ENCODE peak calls at places on chromosomes 16 and 17, in four cellular contexts. L is body of pancreas, Y is testis, J is fibroblast of lung. R is an unnamed sample. For H3K36me3 and H3K9me3, the result is how much of the 10 kb centered on the place peaks cover.

GRCh38 chr16:88382491-88383400 is at the start of gene ZNF469:
- DNase-seq in Y (no peak), L (no peak), J (peak), R (peak)

GRCh38 chr17:6413073-6413472 is 21.8 kb downstream of the AIPL1 start:
- DNase-seq in Y (no peak), L (no peak), J (peak), R (no peak)

GRCh38 chr17:32588982-32589381 is 102.2 kb downstream of the CDK5R1 start:
- DNase-seq in L (no peak), J (no peak), Y (no peak), R (no peak)

GRCh38 chr16:82167670-82168069 is 2.4 kb downstream of the MPHOSPH6 start:
- DNase-seq in L (no peak), Y (no peak), J (no peak), R (no peak)

GRCh38 chr17:74454197-74455024 is 12.0 kb upstream of the CD300A start:
- DNase-seq in L (peak), J (peak), Y (no peak), R (peak)

GRCh38 chr16:66953462-66954096 is 7.5 kb upstream of the CES3 start:
- DNase-seq in J (no peak), L (no peak), Y (no peak), R (no peak)

GRCh38 chr17:30278032-30278431 is 13.7 kb downstream of the BLMH start:
- DNase-seq in J (peak), Y (peak), L (peak), R (no peak)

GRCh38 chr17:55672585-55673501 is 49.8 kb downstream of the TMEM100 start:
- DNase-seq in J (peak), Y (no peak), L (no peak), R (no peak)

GRCh38 chr17:50297407-50297865 is 23.2 kb downstream of the TMEM92 start:
- DNase-seq in J (peak), L (peak), Y (peak), R (peak)

GRCh38 chr17:76998839-76999238 is 130.6 kb downstream of the MGAT5B start:
- DNase-seq in Y (no peak), L (no peak), J (no peak), R (no peak)

GRCh38 chr17:49939318-49939717 is 29.7 kb upstream of the DLX4 start:
- DNase-seq in J (no peak), L (no peak), Y (no peak), R (no peak)

GRCh38 chr16:70688266-70688742 is 2.5 kb upstream of the MTSS2 start:
- DNase-seq in Y (no peak), L (peak), J (peak), R (peak)

GRCh38 chr16:67199011-67199807 is at the start of gene ELMO3:
- DNase-seq in L (peak), J (no peak), Y (peak), R (no peak)

GRCh38 chr17:6506679-6507231 is 49.6 kb downstream of the PITPNM3 start:
- DNase-seq in J (peak), L (no peak), Y (no peak), R (no peak)

GRCh38 chr17:38703742-38704644 is 1.1 kb upstream of the MLLT6 start:
- DNase-seq in J (no peak), Y (peak), L (peak), R (peak)

GRCh38 chr17:77748436-77748835 is 210.1 kb upstream of the TNRC6C start:
- DNase-seq in L (no peak), Y (no peak), J (no peak), R (no peak)

GRCh38 chr17:27565874-27566672 is 64.9 kb upstream of the LGALS9 start:
- DNase-seq in J (no peak), Y (no peak), L (no peak), R (no peak)

GRCh38 chr16:57091200-57091989 is 988 bp upstream of the CPNE2 start:
- DNase-seq in L (peak), J (peak), Y (peak), R (peak)

GRCh38 chr17:41518789-41519449 is at the start of gene KRT15:
- DNase-seq in Y (no peak), J (no peak), L (no peak), R (no peak)

GRCh38 chr17:82931696-82932060 is 91.9 kb upstream of the ZNF750 start:
- DNase-seq in J (peak), L (peak), Y (peak), R (peak)

GRCh38 chr17:44187131-44187899 is 543 bp downstream of the TMUB2 start:
- DNase-seq in L (peak), Y (no peak), J (peak), R (no peak)

GRCh38 chr17:21010705-21011596 is 31.9 kb downstream of the USP22 start:
- DNase-seq in Y (no peak), L (no peak), J (no peak), R (no peak)

GRCh38 chr16:483351-484075 is 44.0 kb upstream of the CAPN15 start:
- DNase-seq in L (no peak), Y (peak), J (no peak), R (no peak)

GRCh38 chr17:76529643-76530488 is 7.6 kb downstream of the CYGB start:
- DNase-seq in L (peak), Y (peak), J (peak), R (peak)

GRCh38 chr16:51490866-51491265 is 339.8 kb upstream of the SALL1 start:
- DNase-seq in J (no peak), L (no peak), Y (no peak), R (no peak)

GRCh38 chr16:86994651-86995171 is 322.5 kb downstream of the C16orf95 start:
- DNase-seq in J (peak), Y (no peak), L (no peak), R (no peak)

GRCh38 chr16:1953734-1954133 is 755 bp downstream of the RPL3L start:
- DNase-seq in Y (no peak), J (no peak), L (peak), R (no peak)

GRCh38 chr17:4951486-4951885 is 567 bp downstream of the ENO3 start:
- DNase-seq in Y (no peak), J (no peak), L (no peak), R (no peak)

GRCh38 chr17:63399856-63400255 is 46.2 kb downstream of the CYB561 start:
- DNase-seq in Y (peak), L (peak), J (peak), R (peak)

GRCh38 chr16:62068747-62069146 is 32.5 kb upstream of the CDH8 start:
- DNase-seq in L (no peak), Y (peak), J (no peak), R (no peak)

GRCh38 chr17:35847006-35847405 is 21.7 kb downstream of the HEATR9 start:
- DNase-seq in Y (no peak), J (no peak), L (no peak), R (no peak)
- H3K36me3 ChIP-seq in Y (under half), J (under half), L (under half), R (under half)

DNA sequence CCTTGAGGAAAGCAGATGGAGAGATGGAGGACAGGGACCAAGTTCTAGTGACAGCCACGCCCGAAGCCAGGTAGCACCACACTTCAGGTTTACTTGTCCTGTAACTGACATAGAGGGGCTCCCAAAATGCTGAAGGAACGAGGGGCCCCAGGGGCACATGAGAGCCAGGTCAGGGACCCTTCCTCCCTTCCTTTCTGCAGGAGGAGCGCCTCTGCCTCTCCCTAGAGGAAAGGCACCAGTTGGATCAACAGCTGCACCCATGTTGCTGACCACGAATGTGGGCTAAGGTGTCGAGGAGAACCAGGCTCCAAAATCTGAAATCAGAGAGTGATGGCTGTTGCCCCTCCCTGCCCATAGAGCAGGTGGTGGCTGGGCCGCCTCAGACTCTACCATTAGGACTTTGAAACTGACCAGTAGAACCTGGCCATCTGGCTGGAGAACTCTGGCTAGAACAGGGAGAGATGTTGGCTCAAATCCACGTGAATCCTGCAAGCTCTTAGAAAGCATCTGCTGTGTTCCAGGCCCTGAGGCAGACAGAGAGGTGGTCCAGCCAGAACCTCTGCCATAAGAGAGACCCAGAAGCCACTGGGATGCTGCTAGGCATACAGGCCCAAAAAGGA is 218.8 kb downstream of the KATNIP start:
- DNase-seq in L (no peak), Y (no peak), J (no peak), R (no peak)
- H3K4me3 ChIP-seq in L (no peak), Y (no peak), J (no peak), R (no peak)

GRCh38 chr16:3413730-3414379 is 12.8 kb downstream of the ZNF174 start:
- DNase-seq in L (no peak), Y (peak), J (no peak), R (no peak)
- H3K9me3 ChIP-seq in L (under half), Y (under half), J (under half), R (under half)

DNA sequence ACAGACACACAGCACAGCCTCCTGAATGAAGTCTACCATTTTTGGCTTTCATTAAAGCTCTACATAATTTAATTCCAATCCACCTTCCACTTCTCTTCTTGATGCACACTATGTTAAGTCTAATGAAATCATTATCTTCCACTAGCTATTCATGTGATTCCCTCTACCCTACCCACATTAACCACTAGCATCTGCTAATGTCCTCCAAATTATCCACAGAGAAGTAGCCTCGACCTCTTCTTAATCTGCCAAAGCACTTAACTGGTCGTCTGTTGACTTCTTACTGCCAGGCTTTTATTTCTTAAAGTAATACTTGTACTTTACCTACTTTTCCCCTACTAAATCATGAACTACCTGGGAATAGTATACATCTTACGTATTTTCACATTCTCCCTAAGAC is 91.8 kb downstream of the NCOR1 start:
- DNase-seq in J (no peak), L (no peak), Y (no peak), R (no peak)
- H3K36me3 ChIP-seq in J (under half), L (under half), Y (under half), R (under half)

DNA sequence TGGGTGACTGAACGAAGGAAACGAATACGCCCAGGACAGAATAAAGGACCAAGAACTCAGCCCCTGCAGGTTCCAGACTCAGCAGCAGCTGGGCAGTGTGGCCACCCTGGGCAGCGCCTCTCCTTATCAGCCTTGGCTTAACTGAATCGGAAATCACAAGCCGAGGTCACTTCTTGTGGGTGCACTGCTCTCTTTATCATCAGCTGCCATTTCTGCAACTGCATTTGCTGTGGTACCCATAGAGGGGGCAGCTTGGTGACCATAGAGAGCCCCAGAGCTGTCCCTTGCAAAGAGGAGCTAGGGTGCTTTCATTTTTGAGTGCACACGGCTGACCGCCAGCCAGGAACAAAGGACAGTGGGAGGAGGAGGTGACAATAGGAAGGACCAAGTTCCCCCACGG is 1.9 kb upstream of the PIK3R6 start:
- DNase-seq in Y (no peak), J (no peak), L (no peak), R (peak)
- H3K4me3 ChIP-seq in Y (no peak), J (no peak), L (no peak), R (no peak)

DNA sequence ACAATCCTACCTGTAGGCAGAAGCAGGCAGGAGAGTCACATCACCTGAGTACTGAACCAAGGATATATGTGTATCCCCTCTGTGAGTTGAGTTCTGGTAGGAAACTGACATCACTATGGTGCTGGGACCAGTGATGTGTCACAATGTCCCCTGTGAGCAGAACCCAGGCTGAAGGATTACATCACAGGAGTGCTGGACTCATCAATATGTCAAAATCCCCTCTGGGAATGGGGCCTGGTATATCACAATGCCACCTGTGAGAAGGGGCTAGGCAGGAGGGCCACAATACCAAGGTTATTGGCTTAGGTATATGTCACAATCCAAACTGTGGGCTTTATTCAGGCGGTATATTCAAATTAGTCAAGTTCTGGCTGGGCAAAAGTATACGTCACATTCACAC is 2098.3 kb downstream of the TP53TG3F start:
- DNase-seq in L (no peak), Y (no peak), J (no peak), R (no peak)
- H3K9me3 ChIP-seq in L (under half), Y (under half), J (under half), R (under half)

R was measured in aorta.